ENCODE peak calls at places on chromosomes 11 and 22, in seven cellular contexts. A is right lobe of liver, D is IMR-90, G is heart left ventricle, F is A549, N is uterus, O is tibial nerve. T is an unnamed sample.

GRCh38 chr22:20141186-20142077 is 9.4 kb downstream of the CCDC188 start:
- DNase-seq in A (no peak), D (peak), G (no peak), F (no peak), N (no peak), O (no peak), T (no peak)

GRCh38 chr22:40950888-40951794 is at the start of gene RBX1:
- DNase-seq in A (peak), D (peak), G (peak), F (peak), N (peak), O (peak), T (peak)

GRCh38 chr11:74936087-74936486 is 12.8 kb downstream of the XRRA1 start:
- DNase-seq in A (no peak), D (no peak), G (no peak), F (no peak), N (no peak), O (no peak), T (no peak)

GRCh38 chr11:75733346-75734107 is 15.9 kb downstream of the MOGAT2 start:
- DNase-seq in A (no peak), D (no peak), G (no peak), F (no peak), N (no peak), O (no peak), T (no peak)

GRCh38 chr22:40050258-40050657 is 55.5 kb downstream of the FAM83F start:
- DNase-seq in A (no peak), D (no peak), G (no peak), F (no peak), N (no peak), O (no peak), T (no peak)

GRCh38 chr11:63445720-63446119 is 45.2 kb downstream of the PLAAT5 start:
- DNase-seq in A (no peak), D (peak), G (no peak), F (no peak), N (no peak), O (no peak), T (no peak)

GRCh38 chr11:8224161-8224591 is 39.5 kb downstream of the LMO1 start:
- DNase-seq in A (peak), D (no peak), G (no peak), F (no peak), N (no peak), O (no peak), T (no peak)

GRCh38 chr22:38240734-38241252 is 32.0 kb downstream of the TMEM184B start:
- DNase-seq in A (no peak), D (peak), G (no peak), F (peak), N (no peak), O (no peak), T (peak)

GRCh38 chr22:45686004-45686403 is 14.4 kb downstream of the ATXN10 start:
- DNase-seq in A (no peak), D (peak), G (no peak), F (no peak), N (no peak), O (no peak), T (no peak)

GRCh38 chr22:27684856-27685255 is 116.7 kb downstream of the MN1 start:
- DNase-seq in A (no peak), D (peak), G (no peak), F (no peak), N (no peak), O (no peak), T (no peak)

GRCh38 chr22:41398921-41399320 is 17.2 kb downstream of the TEF start:
- DNase-seq in A (no peak), D (no peak), G (no peak), F (no peak), N (no peak), O (no peak), T (no peak)

GRCh38 chr11:75475767-75476650 is 43.0 kb upstream of the KLHL35 start:
- DNase-seq in A (no peak), D (peak), G (peak), F (no peak), N (peak), O (peak), T (peak)

GRCh38 chr11:1854132-1854948 is 1.5 kb downstream of the LSP1 start:
- DNase-seq in A (no peak), D (no peak), G (no peak), F (no peak), N (no peak), O (no peak), T (no peak)

GRCh38 chr22:46612341-46612903 is 7.8 kb upstream of the GRAMD4 start:
- DNase-seq in A (no peak), D (no peak), G (no peak), F (no peak), N (no peak), O (no peak), T (no peak)

GRCh38 chr11:67371549-67372231 is 1.7 kb downstream of the CLCF1 start:
- DNase-seq in A (no peak), D (peak), G (no peak), F (peak), N (peak), O (no peak), T (peak)

GRCh38 chr11:26769027-26769426 is 47.2 kb upstream of the SLC5A12 start:
- DNase-seq in A (no peak), D (no peak), G (no peak), F (no peak), N (no peak), O (no peak), T (no peak)

GRCh38 chr11:133892584-133893380 is 47.5 kb upstream of the SPATA19 start:
- DNase-seq in A (no peak), D (no peak), G (peak), F (no peak), N (no peak), O (no peak), T (no peak)

GRCh38 chr11:67118059-67118766 is 850 bp upstream of the KDM2A start:
- DNase-seq in A (peak), D (no peak), G (peak), F (peak), N (peak), O (no peak), T (peak)

GRCh38 chr11:121334973-121335711 is 42.6 kb downstream of the SC5D start:
- DNase-seq in A (no peak), D (no peak), G (no peak), F (no peak), N (no peak), O (no peak), T (no peak)
- TF ChIP-seq POLR2A in A (no peak), D (no peak), G (no peak), F (no peak), N (no peak), O (no peak), T (no peak)

DNA sequence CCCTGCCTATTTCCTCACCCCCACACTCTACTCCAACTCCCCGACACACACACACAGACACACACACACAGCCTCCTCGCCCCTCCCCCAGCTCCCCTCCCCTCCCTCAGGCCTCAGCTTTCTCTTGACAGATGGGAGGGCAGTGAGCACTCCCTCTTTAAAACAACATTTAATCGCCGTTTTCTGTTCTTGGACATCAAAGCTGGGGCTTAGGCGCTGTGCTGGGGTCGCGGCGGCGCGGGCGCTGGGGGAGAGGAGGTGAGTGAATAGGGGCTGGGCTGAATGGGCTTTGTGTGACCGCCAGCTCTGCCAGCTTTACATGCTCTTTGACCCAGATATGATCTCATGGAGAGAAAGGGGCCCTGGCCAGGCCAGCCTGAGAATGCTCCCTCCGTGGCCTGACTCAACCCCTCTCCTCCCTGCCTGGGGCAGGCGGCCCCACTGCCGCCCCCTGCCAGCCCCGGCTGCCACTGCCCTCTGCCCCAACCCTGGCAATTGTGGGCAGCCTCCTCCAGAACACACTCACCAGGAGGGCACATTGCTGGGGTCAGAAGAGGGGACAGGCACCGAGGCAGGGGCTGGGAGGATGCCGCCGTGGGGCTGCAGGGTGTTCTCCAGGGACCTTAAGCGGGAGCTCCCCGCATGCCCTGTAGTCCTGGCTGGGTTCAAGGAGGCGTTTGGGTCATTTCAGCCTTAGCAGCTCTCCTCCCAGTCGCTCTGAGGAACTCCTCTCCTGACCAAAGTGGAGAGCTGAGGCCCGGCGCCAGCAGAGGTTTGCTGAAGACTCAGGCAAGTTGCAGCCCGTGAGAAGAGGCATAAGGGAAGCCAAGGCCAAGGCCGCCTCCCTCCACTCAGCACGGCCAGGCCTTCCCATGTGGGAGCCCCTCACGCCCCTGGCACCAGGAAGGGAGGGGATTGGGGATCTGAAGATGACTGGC is 38.3 kb upstream of the NNMT start:
- DNase-seq in A (peak), D (no peak), G (peak), F (no peak), N (peak), O (peak), T (peak)
- TF ChIP-seq POLR2A in A (peak), D (no peak), G (no peak), F (no peak), N (no peak), O (no peak), T (no peak)

GRCh38 chr11:64760759-64761417 is 1.1 kb upstream of the PYGM start:
- DNase-seq in A (no peak), D (no peak), G (no peak), F (no peak), N (no peak), O (no peak), T (no peak)

GRCh38 chr11:64764753-64765152 is 5.0 kb upstream of the PYGM start:
- DNase-seq in A (no peak), D (no peak), G (no peak), F (no peak), N (no peak), O (no peak), T (no peak)

GRCh38 chr11:64763804-64764611 is 4.2 kb upstream of the PYGM start:
- DNase-seq in A (no peak), D (no peak), G (no peak), F (no peak), N (no peak), O (no peak), T (no peak)

GRCh38 chr11:64762916-64763803 is 3.4 kb upstream of the PYGM start:
- DNase-seq in A (no peak), D (peak), G (no peak), F (no peak), N (peak), O (no peak), T (no peak)

GRCh38 chr11:64762277-64762915 is 2.6 kb upstream of the PYGM start:
- DNase-seq in A (no peak), D (no peak), G (no peak), F (no peak), N (no peak), O (no peak), T (no peak)
- TF ChIP-seq POLR2A in A (no peak), D (no peak), G (no peak), F (no peak), N (no peak), O (no peak), T (peak)

GRCh38 chr11:3094223-3094824 is 37.1 kb upstream of the CARS1 start:
- DNase-seq in A (no peak), D (no peak), G (no peak), F (no peak), N (peak), O (no peak), T (no peak)
- TF ChIP-seq POLR2A in A (no peak), D (no peak), G (no peak), F (no peak), N (no peak), O (no peak), T (no peak)

DNA sequence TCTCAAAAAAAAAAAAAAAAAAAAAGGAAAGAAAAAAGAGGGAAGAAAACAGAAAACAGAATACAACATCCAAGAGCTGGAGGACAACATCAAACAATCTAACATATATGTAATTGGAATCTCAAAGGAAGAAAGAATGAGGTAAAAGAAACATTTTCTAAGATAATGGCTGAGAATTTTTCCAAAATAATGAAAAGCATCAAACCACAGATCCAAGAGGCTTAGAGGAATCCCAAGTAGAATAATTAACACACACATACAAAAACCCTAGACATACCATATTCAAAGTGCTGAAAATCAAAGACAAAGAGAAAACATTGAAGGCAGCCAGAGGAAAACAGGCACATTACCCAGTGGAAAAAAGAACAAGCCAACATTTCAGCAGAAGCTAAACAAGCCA is 4.9 kb downstream of the SULT4A1 start:
- DNase-seq in A (no peak), D (no peak), G (no peak), F (no peak), N (no peak), O (no peak), T (no peak)
- TF ChIP-seq POLR2A in A (no peak), D (no peak), G (no peak), F (no peak), N (no peak), O (no peak), T (no peak)

GRCh38 chr11:119697882-119698281 is 31.1 kb downstream of the NECTIN1 start:
- DNase-seq in A (no peak), D (no peak), G (no peak), F (no peak), N (no peak), O (no peak), T (no peak)

GRCh38 chr11:119697445-119697844 is 31.6 kb downstream of the NECTIN1 start:
- DNase-seq in A (no peak), D (no peak), G (no peak), F (no peak), N (no peak), O (no peak), T (no peak)

GRCh38 chr11:119699227-119699626 is 29.8 kb downstream of the NECTIN1 start:
- DNase-seq in A (peak), D (no peak), G (peak), F (no peak), N (peak), O (peak), T (no peak)

GRCh38 chr11:119694334-119694733 is 34.7 kb downstream of the NECTIN1 start:
- DNase-seq in A (peak), D (no peak), G (no peak), F (no peak), N (no peak), O (no peak), T (peak)

DNA sequence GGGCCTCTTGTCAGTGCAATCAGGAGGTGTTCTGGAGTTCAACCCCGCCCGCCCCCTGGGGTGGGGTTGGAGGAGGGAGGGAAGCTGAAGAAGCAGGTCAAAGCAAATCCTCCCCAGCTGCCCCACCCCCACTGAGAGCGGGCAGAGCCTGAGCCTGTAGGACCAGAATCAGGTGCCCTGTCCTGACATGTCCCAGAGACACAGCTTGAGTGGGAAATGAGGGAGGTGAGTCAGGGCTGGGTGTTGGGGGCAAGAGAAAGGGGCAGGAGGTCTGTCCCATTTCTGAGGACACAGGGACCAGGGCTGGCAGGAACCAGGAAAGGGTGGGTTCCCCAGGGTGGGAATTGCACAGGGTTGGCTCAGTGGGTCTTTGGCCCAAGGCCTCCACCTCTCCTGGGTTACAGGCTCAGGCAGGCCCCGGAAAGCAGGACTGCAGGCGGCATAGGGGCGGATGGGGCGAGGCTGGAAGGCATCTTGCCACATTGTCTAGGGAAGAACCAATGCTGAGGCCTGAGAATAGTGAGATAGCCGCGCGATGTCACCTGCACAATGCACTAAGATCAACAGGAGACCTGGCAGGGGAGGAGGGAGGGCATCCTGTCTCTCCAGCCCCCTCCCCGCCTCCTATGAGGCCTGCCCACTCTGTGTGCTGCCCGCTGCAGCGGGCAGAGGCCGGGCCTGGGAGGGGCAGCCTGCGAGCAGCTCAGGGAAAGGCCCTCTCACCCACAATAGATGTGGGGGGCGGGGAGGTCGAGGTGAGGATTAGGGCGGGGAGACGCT is 32.4 kb downstream of the NECTIN1 start:
- DNase-seq in A (no peak), D (no peak), G (no peak), F (no peak), N (no peak), O (no peak), T (no peak)
- TF ChIP-seq POLR2A in A (no peak), D (no peak), G (no peak), F (no peak), N (no peak), O (no peak), T (no peak)

GRCh38 chr11:116774661-116775060 is 1.9 kb upstream of the BUD13 start:
- DNase-seq in A (no peak), D (no peak), G (no peak), F (no peak), N (no peak), O (no peak), T (peak)
- TF ChIP-seq POLR2A in A (no peak), D (no peak), G (no peak), F (no peak), N (no peak), O (no peak), T (no peak)

DNA sequence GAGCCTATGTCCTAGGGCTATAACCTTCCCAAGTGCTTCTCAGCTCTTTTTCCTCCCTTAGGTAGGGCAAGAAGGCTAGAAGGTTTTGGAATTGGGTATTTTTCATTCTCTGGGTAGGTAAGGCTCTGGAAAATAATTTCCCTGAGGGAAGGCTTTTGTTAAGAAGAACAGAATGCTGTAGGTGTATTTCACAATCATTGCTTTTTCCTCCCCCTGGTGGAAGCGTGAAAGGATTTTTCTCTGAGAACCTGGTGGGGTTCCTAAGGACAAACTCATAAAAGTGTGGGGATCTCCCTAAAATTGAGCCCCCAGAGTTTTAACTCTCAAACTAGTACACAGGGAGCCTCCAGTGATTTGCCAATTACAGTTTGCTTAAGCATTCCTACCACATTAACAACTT is 41.1 kb upstream of the NARS2 start:
- DNase-seq in A (no peak), D (no peak), G (no peak), F (no peak), N (no peak), O (no peak), T (no peak)
- TF ChIP-seq POLR2A in A (no peak), D (no peak), G (no peak), F (no peak), N (no peak), O (no peak), T (no peak)

GRCh38 chr11:129705341-129705740 is 110.3 kb upstream of the TMEM45B start:
- DNase-seq in A (no peak), D (no peak), G (no peak), F (no peak), N (no peak), O (no peak), T (no peak)
- TF ChIP-seq POLR2A in A (no peak), D (no peak), G (no peak), F (no peak), N (no peak), O (no peak), T (no peak)

GRCh38 chr11:18394300-18394927 is at the start of gene LDHA:
- DNase-seq in A (peak), D (peak), G (peak), F (peak), N (peak), O (peak), T (peak)
- TF ChIP-seq POLR2A in A (peak), D (peak), G (peak), F (peak), N (peak), O (peak), T (peak)